ENCODE peak calls at places on chromosomes 3 and 15, in five cellular contexts. G is NCI-H1092 treated with DMSO at 0.1 percent for 48 hours; L is NT2/D1; B is activated gamma-delta T cell treated with Interleukin-2 at 50 U/mL for 16 hours; V is CD8-positive, alpha-beta memory T cell. W is an unnamed sample.
A peak's percentile ranks its signal among the peaks of the same experiment; 100 is the strongest.

GRCh38 chr3:101730839-101731238 is 6.4 kb downstream of the CEP97 start:
- DNase-seq in G (no peak), L (no peak), B (no peak), V (no peak), W (no peak)

GRCh38 chr3:169813757-169814517 is 1.2 kb upstream of the LRRC34 start:
- DNase-seq in G (peak; percentile 39), L (no peak), B (peak; percentile 71), V (peak; percentile 77), W (peak; percentile 71)

GRCh38 chr15:29106551-29107290 is 162.9 kb downstream of the NSMCE3 start:
- DNase-seq in G (no peak), L (no peak), B (no peak), V (no peak), W (no peak)

GRCh38 chr3:195113536-195113935 is 157.4 kb downstream of the XXYLT1 start:
- DNase-seq in G (no peak), L (no peak), B (no peak), V (no peak), W (no peak)

GRCh38 chr3:82144811-82145210 is 383.4 kb upstream of the GBE1 start:
- DNase-seq in G (no peak), L (no peak), B (no peak), V (no peak), W (no peak)

GRCh38 chr3:107928084-107928445 is 162.8 kb downstream of the CD47 start:
- DNase-seq in G (peak; percentile 66), L (no peak), B (no peak), V (no peak), W (no peak)

GRCh38 chr15:58517682-58518525 is 86.1 kb downstream of the LIPC start:
- DNase-seq in G (no peak), L (no peak), B (no peak), V (no peak), W (no peak)

GRCh38 chr3:183116051-183116614 is 16.8 kb upstream of the MCCC1 start:
- DNase-seq in G (peak; percentile 99), L (peak; percentile 44), B (peak; percentile 48), V (peak; percentile 55), W (peak; percentile 49)

GRCh38 chr3:11306815-11307589 is 34.8 kb downstream of the ATG7 start:
- DNase-seq in G (no peak), L (no peak), B (peak; percentile 39), V (no peak), W (peak; percentile 8)

GRCh38 chr3:19641408-19641807 is 292.6 kb downstream of the EFHB start:
- DNase-seq in G (no peak), L (no peak), B (no peak), V (no peak), W (no peak)

GRCh38 chr3:28502555-28502954 is 153.9 kb upstream of the AZI2 start:
- DNase-seq in G (no peak), L (no peak), B (no peak), V (no peak), W (no peak)

GRCh38 chr15:29871401-29871800 is 49.1 kb upstream of the TJP1 start:
- DNase-seq in G (no peak), L (no peak), B (no peak), V (no peak), W (no peak)

GRCh38 chr15:90545095-90545494 is 15.4 kb downstream of the CRTC3 start:
- DNase-seq in G (no peak), L (no peak), B (no peak), V (no peak), W (no peak)

GRCh38 chr15:41828747-41829270 is 917 bp downstream of the JMJD7 start:
- DNase-seq in G (no peak), L (no peak), B (no peak), V (no peak), W (no peak)

GRCh38 chr3:43960448-43960840 is 269.7 kb downstream of the ABHD5 start:
- DNase-seq in G (no peak), L (no peak), B (no peak), V (no peak), W (no peak)

GRCh38 chr3:140022061-140022781 is 87.2 kb downstream of the CLSTN2 start:
- DNase-seq in G (peak; percentile 46), L (no peak), B (no peak), V (no peak), W (no peak)

GRCh38 chr15:65418596-65418995 is 4.2 kb downstream of the IGDCC4 start:
- DNase-seq in G (no peak), L (no peak), B (no peak), V (no peak), W (no peak)

GRCh38 chr3:187821616-187822317 is 76.5 kb upstream of the BCL6 start:
- DNase-seq in G (no peak), L (no peak), B (no peak), V (no peak), W (no peak)

GRCh38 chr15:82575335-82575734 is 35.1 kb upstream of the RPS17 start:
- DNase-seq in G (no peak), L (no peak), B (no peak), V (no peak), W (no peak)